ENCODE peak calls at places on chromosomes 11 and 22, in eight cellular contexts. G is substantia nigra; C is AG04450; I is occipital lobe; H is stimulated activated CD8-positive, alpha-beta memory T cell treated with anti-CD3 and anti-CD28 coated beads, Interleukin-15, amount 100 ng/mL, for 1 hour; R is spleen; Q is T-helper 1 cell; D is SIG-M5. T is an unnamed sample.

GRCh38 chr22:22700631-22701030 is 56.2 kb downstream of the GGTLC2 start:
- DNase-seq in R (no peak), H (no peak), Q (no peak), D (no peak), I (no peak), G (no peak), C (no peak), T (no peak)

GRCh38 chr22:20638143-20638870 is 130.9 kb downstream of the MED15 start:
- DNase-seq in I (no peak), R (no peak), H (no peak), C (no peak), Q (no peak), D (no peak), G (no peak), T (no peak)

GRCh38 chr11:115927823-115928329 is 423.7 kb upstream of the CADM1 start:
- DNase-seq in I (no peak), R (no peak), G (no peak), Q (no peak), D (no peak), H (no peak), C (no peak), T (no peak)

GRCh38 chr11:28701760-28702449 is 593.7 kb downstream of the METTL15 start:
- DNase-seq in R (no peak), D (no peak), Q (no peak), G (no peak), C (no peak), H (no peak), I (no peak), T (no peak)

GRCh38 chr11:14506532-14506931 is 6.9 kb upstream of the COPB1 start:
- DNase-seq in H (no peak), C (no peak), G (no peak), I (no peak), D (no peak), R (no peak), Q (no peak), T (peak)

GRCh38 chr11:43837879-43838278 is 42.8 kb upstream of the ALKBH3 start:
- DNase-seq in G (no peak), Q (no peak), H (no peak), R (no peak), D (no peak), C (no peak), I (no peak), T (peak)

GRCh38 chr11:27039873-27040272 is 742 bp upstream of the BBOX1 start:
- DNase-seq in R (no peak), G (no peak), C (no peak), D (no peak), Q (no peak), I (no peak), H (no peak), T (no peak)

GRCh38 chr11:108853864-108854263 is 189.0 kb downstream of the DDX10 start:
- DNase-seq in C (no peak), D (no peak), H (no peak), Q (no peak), G (no peak), I (no peak), R (no peak), T (peak)

GRCh38 chr22:45788530-45788929 is 116.9 kb downstream of the ATXN10 start:
- DNase-seq in R (no peak), I (no peak), D (no peak), Q (no peak), C (no peak), G (no peak), H (no peak), T (no peak)

GRCh38 chr22:25067851-25068421 is 115.4 kb downstream of the KIAA1671 start:
- DNase-seq in R (peak), C (no peak), G (peak), I (no peak), D (no peak), H (peak), Q (peak), T (no peak)

GRCh38 chr11:131195801-131196517 is 174.5 kb upstream of the NTM start:
- DNase-seq in Q (no peak), D (no peak), C (peak), G (peak), R (no peak), H (no peak), I (peak), T (peak)

GRCh38 chr11:1983601-1983961 is 14.1 kb downstream of the H19 start:
- DNase-seq in I (no peak), C (no peak), R (peak), G (no peak), Q (no peak), D (no peak), H (no peak), T (no peak)

GRCh38 chr11:63592975-63593395 is 21.2 kb downstream of the PLAAT3 start:
- DNase-seq in G (no peak), H (no peak), C (no peak), Q (no peak), D (no peak), I (peak), R (no peak), T (peak)

GRCh38 chr11:116499396-116500001 is 273.3 kb downstream of the BUD13 start:
- DNase-seq in D (no peak), Q (no peak), R (no peak), G (peak), I (no peak), H (no peak), C (no peak), T (peak)

GRCh38 chr11:26820739-26821138 is 98.9 kb upstream of the SLC5A12 start:
- DNase-seq in G (no peak), H (no peak), R (no peak), C (peak), Q (no peak), I (no peak), D (no peak), T (peak)

GRCh38 chr11:111324277-111324720 is 26.0 kb downstream of the POU2AF3 start:
- DNase-seq in R (no peak), I (peak), D (no peak), G (no peak), H (no peak), C (no peak), Q (no peak), T (peak)

GRCh38 chr11:128953151-128953550 is 10.5 kb upstream of the TP53AIP1 start:
- DNase-seq in Q (no peak), D (no peak), G (no peak), H (no peak), C (no peak), R (no peak), I (no peak), T (no peak)

GRCh38 chr11:84720706-84721402 is 906.3 kb downstream of the DLG2 start:
- DNase-seq in Q (no peak), D (no peak), H (no peak), C (no peak), R (peak), G (peak), I (peak), T (peak)

GRCh38 chr22:44735518-44736428 is 16.6 kb upstream of the ARHGAP8 start:
- DNase-seq in H (peak), C (no peak), D (no peak), I (peak), Q (peak), R (peak), G (peak), T (peak)

GRCh38 chr22:19875061-19875530 is 20.4 kb upstream of the GNB1L start:
- DNase-seq in G (no peak), I (no peak), C (no peak), R (peak), Q (no peak), D (no peak), H (no peak), T (no peak)

GRCh38 chr11:119832132-119832531 is 103.1 kb upstream of the NECTIN1 start:
- DNase-seq in I (no peak), H (no peak), C (no peak), R (no peak), D (no peak), Q (no peak), G (no peak), T (no peak)

GRCh38 chr11:44138286-44138685 is 42.8 kb downstream of the EXT2 start:
- DNase-seq in R (no peak), G (no peak), I (no peak), D (no peak), H (no peak), C (no peak), Q (no peak), T (peak)

GRCh38 chr22:24145446-24146189 is 35.7 kb upstream of the SUSD2 start:
- DNase-seq in D (no peak), C (no peak), G (no peak), H (no peak), Q (no peak), R (no peak), I (no peak), T (no peak)

GRCh38 chr11:33633251-33634003 is 67.2 kb downstream of the C11orf91 start:
- DNase-seq in I (no peak), Q (no peak), D (no peak), R (no peak), G (no peak), H (no peak), C (no peak), T (peak)

GRCh38 chr11:6635082-6635932 is 16.1 kb upstream of the TPP1 start:
- DNase-seq in I (peak), H (no peak), C (no peak), D (peak), R (peak), Q (no peak), G (peak), T (peak)

GRCh38 chr22:25478573-25478972 is 85.9 kb upstream of the GRK3 start:
- DNase-seq in C (no peak), D (no peak), H (no peak), R (no peak), G (no peak), Q (no peak), I (peak), T (no peak)

GRCh38 chr11:117495357-117495756 is 167.7 kb downstream of the CEP164 start:
- DNase-seq in R (no peak), C (no peak), I (no peak), D (no peak), G (no peak), Q (no peak), H (no peak), T (no peak)

GRCh38 chr11:75664366-75664765 is 4.5 kb downstream of the MAP6 start:
- DNase-seq in H (no peak), R (no peak), G (no peak), I (no peak), C (no peak), Q (no peak), D (no peak), T (no peak)

GRCh38 chr11:114447444-114447843 is 8.2 kb downstream of the REXO2 start:
- DNase-seq in C (no peak), G (no peak), Q (no peak), I (no peak), H (no peak), R (no peak), D (no peak), T (no peak)

GRCh38 chr11:47616726-47617416 is 22.7 kb upstream of the C1QTNF4 start:
- DNase-seq in C (peak), R (no peak), G (peak), Q (no peak), I (peak), H (no peak), D (no peak), T (peak)